ENCODE peak calls at places on chromosome 3, in four cellular contexts. One of them, this sample, is unnamed.
A peak's percentile ranks its signal among the peaks of the same experiment; 100 is the strongest.

GRCh38 chr3:20038679-20039078 is 1.6 kb upstream of the KAT2B start:
- DNase-seq in fibroblast of mammary gland: no peak
- DNase-seq in left ventricle myocardium inferior: no peak
- DNase-seq in GM23338: no peak
- DNase-seq in this sample: no peak

GRCh38 chr3:24598691-24599090 is 104.0 kb upstream of the THRB start:
- DNase-seq in fibroblast of mammary gland: peak; percentile 59
- DNase-seq in left ventricle myocardium inferior: no peak
- DNase-seq in GM23338: peak; percentile 23
- DNase-seq in this sample: no peak

GRCh38 chr3:66270314-66270713 is 49.5 kb downstream of the SLC25A26 start:
- DNase-seq in fibroblast of mammary gland: no peak
- DNase-seq in left ventricle myocardium inferior: no peak
- DNase-seq in GM23338: no peak
- DNase-seq in this sample: no peak

GRCh38 chr3:1515842-1516241 is 423.0 kb downstream of the CNTN6 start:
- DNase-seq in fibroblast of mammary gland: no peak
- DNase-seq in left ventricle myocardium inferior: no peak
- DNase-seq in GM23338: no peak
- DNase-seq in this sample: no peak

GRCh38 chr3:158696618-158697017 is 24.2 kb upstream of the LXN start:
- DNase-seq in fibroblast of mammary gland: peak; percentile 58
- DNase-seq in left ventricle myocardium inferior: no peak
- DNase-seq in GM23338: no peak
- DNase-seq in this sample: peak; percentile 84

GRCh38 chr3:64846009-64846408 is 158.2 kb upstream of the ADAMTS9 start:
- DNase-seq in fibroblast of mammary gland: no peak
- DNase-seq in left ventricle myocardium inferior: no peak
- DNase-seq in GM23338: no peak
- DNase-seq in this sample: no peak

GRCh38 chr3:177523991-177524438 is 326.7 kb upstream of the TBL1XR1 start:
- DNase-seq in fibroblast of mammary gland: peak; percentile 39
- DNase-seq in left ventricle myocardium inferior: no peak
- DNase-seq in GM23338: no peak
- DNase-seq in this sample: peak; percentile 9

GRCh38 chr3:78737988-78738387 is 1029.8 kb downstream of the ROBO1 start:
- DNase-seq in fibroblast of mammary gland: peak; percentile 87
- DNase-seq in left ventricle myocardium inferior: no peak
- DNase-seq in GM23338: no peak
- DNase-seq in this sample: peak; percentile 11

GRCh38 chr3:58074997-58075396 is 66.8 kb downstream of the FLNB start:
- DNase-seq in fibroblast of mammary gland: no peak
- DNase-seq in left ventricle myocardium inferior: no peak
- DNase-seq in GM23338: no peak
- DNase-seq in this sample: no peak

GRCh38 chr3:45551214-45552010 is 43.1 kb upstream of the LIMD1 start:
- DNase-seq in fibroblast of mammary gland: peak; percentile 100
- DNase-seq in left ventricle myocardium inferior: peak; percentile 80
- DNase-seq in GM23338: no peak
- DNase-seq in this sample: peak; percentile 98

GRCh38 chr3:58004972-58005371 is 3.2 kb upstream of the FLNB start:
- DNase-seq in fibroblast of mammary gland: peak; percentile 67
- DNase-seq in left ventricle myocardium inferior: no peak
- DNase-seq in GM23338: no peak
- DNase-seq in this sample: peak; percentile 48

GRCh38 chr3:78645628-78646310 is 1122.0 kb downstream of the ROBO1 start:
- DNase-seq in fibroblast of mammary gland: peak; percentile 84
- DNase-seq in left ventricle myocardium inferior: no peak
- DNase-seq in GM23338: peak; percentile 91
- DNase-seq in this sample: peak; percentile 86

GRCh38 chr3:45567730-45568172 is 26.8 kb upstream of the LIMD1 start:
- DNase-seq in fibroblast of mammary gland: no peak
- DNase-seq in left ventricle myocardium inferior: no peak
- DNase-seq in GM23338: no peak
- DNase-seq in this sample: no peak

GRCh38 chr3:133494469-133494868 is 79.0 kb upstream of the CDV3 start:
- DNase-seq in fibroblast of mammary gland: peak; percentile 23
- DNase-seq in left ventricle myocardium inferior: no peak
- DNase-seq in GM23338: peak; percentile 76
- DNase-seq in this sample: peak; percentile 15

GRCh38 chr3:13107661-13108060 is 34.4 kb upstream of the IQSEC1 start:
- DNase-seq in fibroblast of mammary gland: no peak
- DNase-seq in left ventricle myocardium inferior: no peak
- DNase-seq in GM23338: no peak
- DNase-seq in this sample: no peak

GRCh38 chr3:160409812-160410610 is 10.6 kb downstream of the SMC4 start:
- DNase-seq in fibroblast of mammary gland: peak; percentile 40
- DNase-seq in left ventricle myocardium inferior: no peak
- DNase-seq in GM23338: no peak
- DNase-seq in this sample: peak; percentile 56

GRCh38 chr3:187967982-187968381 is 186.0 kb upstream of the LPP start:
- DNase-seq in fibroblast of mammary gland: peak; percentile 58
- DNase-seq in left ventricle myocardium inferior: no peak
- DNase-seq in GM23338: no peak
- DNase-seq in this sample: no peak

GRCh38 chr3:170909129-170909903 is 879 bp upstream of the EIF5A2 start:
- DNase-seq in fibroblast of mammary gland: peak; percentile 93
- DNase-seq in left ventricle myocardium inferior: no peak
- DNase-seq in GM23338: no peak
- DNase-seq in this sample: peak; percentile 98

GRCh38 chr3:51063074-51063473 is 322.0 kb upstream of the MANF start:
- DNase-seq in fibroblast of mammary gland: no peak
- DNase-seq in left ventricle myocardium inferior: no peak
- DNase-seq in GM23338: no peak
- DNase-seq in this sample: no peak

GRCh38 chr3:157226173-157226847 is 66.4 kb upstream of the CCNL1 start:
- DNase-seq in fibroblast of mammary gland: peak; percentile 53
- DNase-seq in left ventricle myocardium inferior: no peak
- DNase-seq in GM23338: no peak
- DNase-seq in this sample: peak; percentile 53

GRCh38 chr3:55728461-55729100 is 241.5 kb upstream of the WNT5A start:
- DNase-seq in fibroblast of mammary gland: no peak
- DNase-seq in left ventricle myocardium inferior: no peak
- DNase-seq in GM23338: no peak
- DNase-seq in this sample: no peak

GRCh38 chr3:152320201-152320617 is 51.5 kb downstream of the MBNL1 start:
- DNase-seq in fibroblast of mammary gland: peak; percentile 48
- DNase-seq in left ventricle myocardium inferior: no peak
- DNase-seq in GM23338: no peak
- DNase-seq in this sample: peak; percentile 66

GRCh38 chr3:112769624-112770023 is 77.0 kb downstream of the CD200R1L start:
- DNase-seq in fibroblast of mammary gland: peak; percentile 61
- DNase-seq in left ventricle myocardium inferior: no peak
- DNase-seq in GM23338: no peak
- DNase-seq in this sample: peak; percentile 89

GRCh38 chr3:141934354-141934753 is 57.9 kb downstream of the ATP1B3 start:
- DNase-seq in fibroblast of mammary gland: no peak
- DNase-seq in left ventricle myocardium inferior: no peak
- DNase-seq in GM23338: no peak
- DNase-seq in this sample: no peak

GRCh38 chr3:12968541-12968940 is 104.7 kb downstream of the IQSEC1 start:
- DNase-seq in fibroblast of mammary gland: no peak
- DNase-seq in left ventricle myocardium inferior: no peak
- DNase-seq in GM23338: no peak
- DNase-seq in this sample: no peak

GRCh38 chr3:178551916-178552321 is 15.7 kb downstream of the KCNMB2 start:
- DNase-seq in fibroblast of mammary gland: peak; percentile 56
- DNase-seq in left ventricle myocardium inferior: no peak
- DNase-seq in GM23338: no peak
- DNase-seq in this sample: peak; percentile 10

GRCh38 chr3:85495602-85496001 is 536.8 kb downstream of the CADM2 start:
- DNase-seq in fibroblast of mammary gland: no peak
- DNase-seq in left ventricle myocardium inferior: no peak
- DNase-seq in GM23338: peak; percentile 39
- DNase-seq in this sample: no peak

GRCh38 chr3:61940241-61940640 is 378.9 kb downstream of the PTPRG start:
- DNase-seq in fibroblast of mammary gland: no peak
- DNase-seq in left ventricle myocardium inferior: no peak
- DNase-seq in GM23338: no peak
- DNase-seq in this sample: no peak

GRCh38 chr3:77535116-77535515 is 495.2 kb downstream of the ROBO2 start:
- DNase-seq in fibroblast of mammary gland: no peak
- DNase-seq in left ventricle myocardium inferior: no peak
- DNase-seq in GM23338: no peak
- DNase-seq in this sample: no peak

GRCh38 chr3:53806182-53807116 is 39.8 kb downstream of the CHDH start:
- DNase-seq in fibroblast of mammary gland: peak; percentile 62
- DNase-seq in left ventricle myocardium inferior: no peak
- DNase-seq in GM23338: no peak
- DNase-seq in this sample: peak; percentile 90

GRCh38 chr3:186640473-186640818 is 247 bp downstream of the FETUB start:
- DNase-seq in fibroblast of mammary gland: peak; percentile 39
- DNase-seq in left ventricle myocardium inferior: peak; percentile 18
- DNase-seq in GM23338: peak; percentile 37
- DNase-seq in this sample: peak; percentile 35

GRCh38 chr3:197465197-197465995 is 90.4 kb downstream of the BDH1 start:
- DNase-seq in fibroblast of mammary gland: no peak
- DNase-seq in left ventricle myocardium inferior: no peak
- DNase-seq in GM23338: no peak
- DNase-seq in this sample: no peak

GRCh38 chr3:56837196-56837955 is 35.6 kb upstream of the ARHGEF3 start:
- DNase-seq in fibroblast of mammary gland: no peak
- DNase-seq in left ventricle myocardium inferior: no peak
- DNase-seq in GM23338: no peak
- DNase-seq in this sample: no peak

DNA sequence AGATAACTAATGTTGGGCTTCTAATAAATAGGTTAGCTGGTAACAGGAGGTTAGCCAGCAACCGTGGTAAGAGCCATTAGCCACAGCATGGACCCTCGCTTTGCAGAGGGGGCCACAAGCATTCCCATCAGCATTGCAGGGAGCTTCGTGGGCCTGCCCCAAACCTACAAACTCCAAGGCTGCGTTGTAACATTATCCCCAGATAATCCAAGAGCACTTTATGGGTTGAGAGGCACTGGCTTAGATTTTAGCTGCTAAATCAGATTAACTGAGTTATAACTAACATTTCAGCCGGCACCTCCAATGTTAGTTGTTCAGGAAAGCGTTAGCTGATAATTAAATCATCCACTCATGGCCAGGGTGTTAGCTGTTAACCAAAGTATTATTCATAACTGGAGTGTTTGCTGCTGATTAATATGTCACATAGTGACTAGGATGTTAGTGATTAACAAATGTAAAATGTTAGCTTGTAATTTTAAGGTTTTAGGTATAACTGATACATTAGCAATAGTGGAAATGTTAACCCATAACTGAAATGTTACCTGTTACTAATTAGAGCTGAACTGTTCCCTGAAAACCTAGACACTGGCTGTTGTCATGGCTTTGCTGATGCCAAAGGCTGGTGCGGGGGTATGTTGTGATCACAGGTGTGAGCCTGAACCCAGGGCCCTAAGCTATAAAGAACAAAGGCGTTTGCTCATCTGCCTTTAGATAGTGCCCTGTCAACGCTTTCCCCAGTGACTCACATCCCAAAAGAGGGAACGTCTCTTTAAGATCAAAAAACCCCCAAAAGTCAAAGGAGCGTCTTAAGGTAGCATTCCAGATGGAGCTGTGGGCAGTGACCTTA is 56.3 kb downstream of the SLC6A6 start:
- DNase-seq in fibroblast of mammary gland: no peak
- DNase-seq in left ventricle myocardium inferior: no peak
- DNase-seq in GM23338: no peak
- DNase-seq in this sample: no peak
- H3K4me3 ChIP-seq in fibroblast of mammary gland: no peak overlapping the region
- H3K4me3 ChIP-seq in left ventricle myocardium inferior: no peak overlapping the region
- H3K4me3 ChIP-seq in GM23338: no peak overlapping the region
- H3K4me3 ChIP-seq in this sample: no peak overlapping the region

DNA sequence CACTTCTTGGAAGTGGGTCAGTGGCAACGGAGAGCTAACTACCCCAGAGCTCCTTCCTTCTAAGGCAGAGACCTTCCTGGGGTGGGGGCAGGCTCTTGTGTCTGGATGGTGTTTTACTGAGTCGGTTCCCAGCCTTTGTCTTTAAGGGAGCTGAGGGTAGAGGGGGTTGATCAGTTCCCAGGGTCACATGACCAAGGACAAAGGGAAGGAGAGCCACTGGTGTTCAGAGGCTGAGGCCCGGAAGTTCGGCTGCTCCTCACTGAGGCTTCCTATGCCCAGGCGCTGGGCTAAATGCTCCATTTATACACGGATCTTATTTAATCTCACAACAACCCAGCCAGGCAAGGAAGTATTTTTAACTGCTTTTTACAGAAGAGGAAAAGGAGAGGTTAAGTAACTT is 21.0 kb downstream of the EPHB3 start:
- DNase-seq in fibroblast of mammary gland: peak; percentile 76
- DNase-seq in left ventricle myocardium inferior: peak; percentile 57
- DNase-seq in GM23338: peak; percentile 87
- DNase-seq in this sample: peak; percentile 73
- H3K4me3 ChIP-seq in fibroblast of mammary gland: peak overlapping the region; percentile 58
- H3K4me3 ChIP-seq in left ventricle myocardium inferior: peak overlapping the region; percentile 68
- H3K4me3 ChIP-seq in GM23338: peak overlapping the region; percentile 66
- H3K4me3 ChIP-seq in this sample: peak overlapping the region; percentile 62

GRCh38 chr3:49787182-49787464 is 781 bp upstream of the IP6K1 start:
- DNase-seq in fibroblast of mammary gland: peak; percentile 22
- DNase-seq in left ventricle myocardium inferior: no peak
- DNase-seq in GM23338: no peak
- DNase-seq in this sample: no peak
- H3K4me3 ChIP-seq in fibroblast of mammary gland: no peak overlapping the region
- H3K4me3 ChIP-seq in left ventricle myocardium inferior: peak overlapping the region; percentile 96
- H3K4me3 ChIP-seq in GM23338: peak overlapping the region; percentile 49
- H3K4me3 ChIP-seq in this sample: peak overlapping the region; percentile 60

GRCh38 chr3:184259878-184260570 is 1.3 kb downstream of the CAMK2N2 start:
- DNase-seq in fibroblast of mammary gland: no peak
- DNase-seq in left ventricle myocardium inferior: peak; percentile 29
- DNase-seq in GM23338: peak; percentile 69
- DNase-seq in this sample: no peak
- H3K4me3 ChIP-seq in fibroblast of mammary gland: peak overlapping the region; percentile 10
- H3K4me3 ChIP-seq in left ventricle myocardium inferior: peak overlapping the region; percentile 66
- H3K4me3 ChIP-seq in GM23338: peak overlapping the region; percentile 76
- H3K4me3 ChIP-seq in this sample: peak overlapping the region; percentile 41